ENCODE peak calls at places on chromosomes 12 and 14, in seven cellular contexts. P is ELR, W is posterior cingulate gyrus, T is endothelial cell, F is hypothalamus, A is NCI-H2081, R is H7. I is an unnamed sample.

GRCh38 chr14:101077511-101078074 is 174.1 kb upstream of the RTL1 start:
- DNase-seq in P (no peak), W (peak), T (no peak), F (no peak), A (no peak), R (peak), I (peak)

GRCh38 chr14:26323781-26324363 is 274.0 kb downstream of the NOVA1 start:
- DNase-seq in P (no peak), W (no peak), T (no peak), F (no peak), A (no peak), R (no peak), I (no peak)

GRCh38 chr12:104215638-104216297 is at the start of gene TXNRD1:
- DNase-seq in P (peak), W (peak), T (peak), F (peak), A (no peak), R (peak), I (peak)

GRCh38 chr14:92549853-92550244 is 36.3 kb downstream of the RIN3 start:
- DNase-seq in P (no peak), W (peak), T (no peak), F (no peak), A (no peak), R (no peak), I (no peak)

GRCh38 chr12:88934163-88934747 is 354.0 kb upstream of the KITLG start:
- DNase-seq in P (peak), W (no peak), T (no peak), F (no peak), A (no peak), R (no peak), I (no peak)

GRCh38 chr14:99928963-99929362 is 135.8 kb downstream of the EML1 start:
- DNase-seq in P (no peak), W (no peak), T (no peak), F (no peak), A (no peak), R (no peak), I (no peak)

GRCh38 chr12:98533723-98534251 is 18.4 kb downstream of the TMPO start:
- DNase-seq in P (no peak), W (no peak), T (no peak), F (no peak), A (no peak), R (no peak), I (no peak)

GRCh38 chr14:91350813-91351507 is 66.7 kb downstream of the CCDC88C start:
- DNase-seq in P (no peak), W (no peak), T (no peak), F (no peak), A (no peak), R (no peak), I (no peak)

GRCh38 chr14:95998656-95999055 is 40.5 kb upstream of the C14orf132 start:
- DNase-seq in P (peak), W (peak), T (no peak), F (no peak), A (peak), R (no peak), I (no peak)

GRCh38 chr12:114671664-114672476 is 12.1 kb downstream of the TBX3 start:
- DNase-seq in P (peak), W (no peak), T (no peak), F (no peak), A (no peak), R (peak), I (no peak)

GRCh38 chr12:117490130-117490529 is 128.7 kb upstream of the NOS1 start:
- DNase-seq in P (no peak), W (no peak), T (no peak), F (no peak), A (no peak), R (no peak), I (no peak)

GRCh38 chr12:112020947-112021457 is 7.8 kb downstream of the ERP29 start:
- DNase-seq in P (no peak), W (no peak), T (no peak), F (no peak), A (no peak), R (no peak), I (no peak)

I was measured in NT2/D1.